ENCODE peak calls at places on chromosomes 11 and 22, in seven cellular contexts. R is heart right ventricle, D is cardiac muscle cell, I is progenitor cell of endocrine pancreas, L is transverse colon, Z is AG09309, Y is brain microvascular endothelial cell. H is an unnamed sample.

GRCh38 chr11:28529540-28530410 is 421.6 kb downstream of the METTL15 start:
- DNase-seq in R (no peak), I (no peak), Z (peak; percentile 47), L (no peak), D (peak; percentile 70), Y (peak; percentile 51), H (no peak)

GRCh38 chr22:17576475-17576874 is 13.2 kb downstream of the SLC25A18 start:
- DNase-seq in L (no peak), Z (peak; percentile 87), Y (peak; percentile 50), D (no peak), R (no peak), I (no peak), H (no peak)

GRCh38 chr22:37661160-37661924 is 2.8 kb downstream of the PDXP start:
- DNase-seq in Z (no peak), D (peak; percentile 59), R (no peak), I (no peak), L (no peak), Y (peak; percentile 60), H (no peak)

GRCh38 chr11:80462211-80462610 is 1021.4 kb upstream of the TENM4 start:
- DNase-seq in Y (peak; percentile 78), Z (no peak), D (no peak), L (no peak), I (no peak), R (no peak), H (no peak)

GRCh38 chr11:11211186-11211585 is 141.9 kb downstream of the CSNK2A3 start:
- DNase-seq in R (no peak), Z (no peak), L (no peak), Y (no peak), I (no peak), D (no peak), H (no peak)

GRCh38 chr11:41281131-41281742 is 178.2 kb downstream of the LRRC4C start:
- DNase-seq in L (no peak), D (peak; percentile 11), I (no peak), R (no peak), Z (peak; percentile 7), Y (peak; percentile 50), H (no peak)

GRCh38 chr11:6627762-6628241 is 8.6 kb upstream of the TPP1 start:
- DNase-seq in I (no peak), R (no peak), Y (no peak), Z (no peak), L (no peak), D (no peak), H (no peak)

GRCh38 chr22:36982136-36982535 is 37.1 kb downstream of the TST start:
- DNase-seq in R (no peak), Y (no peak), I (no peak), D (no peak), Z (no peak), L (no peak), H (no peak)

GRCh38 chr11:5922749-5923426 is 19.2 kb upstream of the OR56A3 start:
- DNase-seq in Y (peak; percentile 12), R (no peak), I (no peak), L (no peak), Z (no peak), D (no peak), H (no peak)

GRCh38 chr22:43853328-43853931 is 8.9 kb downstream of the SULT4A1 start:
- DNase-seq in R (no peak), D (no peak), Y (no peak), Z (no peak), L (no peak), I (no peak), H (no peak)

GRCh38 chr22:19522190-19522880 is 1.9 kb downstream of the CLDN5 start:
- DNase-seq in D (no peak), L (no peak), I (no peak), R (peak; percentile 71), Y (no peak), Z (no peak), H (no peak)

GRCh38 chr11:69269926-69270697 is 23.8 kb upstream of the MYEOV start:
- DNase-seq in D (no peak), R (no peak), I (no peak), Z (no peak), L (no peak), Y (no peak), H (no peak)

GRCh38 chr11:113985906-113986305 is 11.0 kb downstream of the HTR3A start:
- DNase-seq in Y (no peak), Z (no peak), R (no peak), L (no peak), D (no peak), I (no peak), H (no peak)

GRCh38 chr11:12258451-12258850 is 118.9 kb upstream of the PARVA start:
- DNase-seq in R (no peak), Y (peak; percentile 68), I (no peak), D (no peak), Z (no peak), L (no peak), H (no peak)

GRCh38 chr11:65745049-65745448 is 24.5 kb upstream of the RNASEH2C start:
- DNase-seq in Y (no peak), D (no peak), L (no peak), Z (no peak), R (no peak), I (no peak), H (no peak)

GRCh38 chr11:44955019-44955738 is 4.5 kb upstream of the TP53I11 start:
- DNase-seq in R (peak; percentile 44), I (no peak), Y (peak; percentile 67), D (no peak), Z (peak; percentile 37), L (peak; percentile 66), H (no peak)

GRCh38 chr11:57162179-57162898 is 19.4 kb upstream of the LRRC55 start:
- DNase-seq in D (no peak), Z (no peak), Y (no peak), R (no peak), L (no peak), I (no peak), H (no peak)

GRCh38 chr11:118437736-118438125 is 1.4 kb downstream of the KMT2A start:
- DNase-seq in R (peak; percentile 17), D (peak; percentile 38), L (peak; percentile 45), I (peak; percentile 50), Y (no peak), Z (no peak), H (no peak)

GRCh38 chr11:62464655-62465054 is 45.8 kb downstream of the SCGB1A1 start:
- DNase-seq in Y (no peak), R (no peak), Z (no peak), I (no peak), D (no peak), L (no peak), H (no peak)

GRCh38 chr11:69080361-69080973 is 31.7 kb downstream of the TPCN2 start:
- DNase-seq in L (no peak), I (no peak), Z (no peak), D (no peak), Y (peak; percentile 29), R (no peak), H (peak; percentile 19)

DNA sequence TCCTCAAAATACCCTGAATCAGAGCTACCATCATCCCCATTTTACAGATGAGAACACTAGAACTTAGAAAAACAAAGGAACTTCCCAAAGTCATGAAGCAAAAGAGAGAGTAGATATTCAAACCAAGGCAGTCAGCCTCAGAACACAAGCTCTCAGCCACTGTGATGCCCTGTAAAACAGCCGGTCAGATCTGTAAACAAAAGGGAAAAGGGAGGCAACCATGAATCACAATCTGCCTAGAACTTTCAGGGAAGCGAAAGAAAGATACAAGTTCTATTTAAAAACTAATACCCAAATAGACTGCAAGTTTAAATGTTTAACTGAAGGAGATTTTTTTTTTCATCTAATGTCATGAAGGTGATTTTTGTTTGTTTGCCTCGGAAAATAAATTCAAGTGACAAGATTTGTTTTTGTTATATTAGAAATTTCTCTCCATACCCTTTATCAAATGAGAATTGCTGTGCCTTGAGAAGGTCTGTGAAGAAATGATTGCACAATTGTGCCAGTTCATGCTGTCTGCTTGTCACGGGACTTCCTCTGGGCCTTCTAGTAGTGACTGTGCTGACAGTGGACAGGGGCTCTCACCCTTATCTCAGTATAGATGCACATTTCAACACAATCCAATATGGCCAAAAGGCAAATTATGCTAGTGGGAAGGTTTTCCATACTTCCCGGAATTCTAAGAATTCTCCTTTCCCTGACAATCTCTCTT is 11.7 kb downstream of the SAA1 start:
- DNase-seq in D (no peak), Z (no peak), I (no peak), Y (no peak), R (no peak), L (no peak), H (no peak)
- TF ChIP-seq CTCF in D (no peak), Z (no peak), I (no peak), Y (no peak), R (no peak), L (no peak), H (no peak)

GRCh38 chr22:23274891-23275694 is 94.8 kb downstream of the BCR start:
- DNase-seq in I (no peak), L (no peak), Y (no peak), Z (no peak), D (no peak), R (no peak), H (no peak)
- TF ChIP-seq CTCF in I (no peak), L (no peak), Y (no peak), Z (no peak), D (no peak), R (no peak), H (no peak)

DNA sequence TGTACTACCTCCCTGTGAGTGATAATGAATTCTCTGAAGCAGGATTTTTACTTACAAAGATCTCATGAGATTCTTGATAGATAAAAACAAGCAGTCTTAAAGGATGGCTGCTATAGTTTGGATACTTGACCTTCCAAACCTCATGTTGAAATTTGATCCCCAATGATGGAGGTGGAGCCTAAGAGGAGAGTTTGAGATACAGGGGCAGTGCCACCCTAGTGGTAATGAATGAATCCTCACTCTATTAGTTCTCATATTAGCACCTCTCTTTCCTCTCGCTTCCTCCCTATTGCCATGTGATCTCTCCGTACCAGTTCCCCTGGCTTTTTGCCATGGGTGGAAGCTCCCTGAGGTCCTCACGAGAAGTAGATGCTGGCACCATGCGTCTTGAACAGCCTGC is 37.9 kb upstream of the OR8B8 start:
- DNase-seq in Z (no peak), Y (no peak), I (no peak), D (no peak), R (no peak), L (no peak), H (no peak)
- TF ChIP-seq CTCF in Z (no peak), Y (no peak), I (no peak), D (no peak), R (no peak), L (no peak), H (no peak)

GRCh38 chr11:104254347-104254746 is 90.4 kb upstream of the PDGFD start:
- DNase-seq in L (no peak), Z (no peak), R (no peak), I (peak; percentile 13), D (peak; percentile 79), Y (peak; percentile 43), H (no peak)

GRCh38 chr11:104260456-104260855 is 96.5 kb upstream of the PDGFD start:
- DNase-seq in Y (no peak), Z (no peak), R (no peak), D (no peak), I (no peak), L (no peak), H (no peak)

GRCh38 chr11:104259121-104259610 is 95.2 kb upstream of the PDGFD start:
- DNase-seq in R (no peak), Y (no peak), Z (no peak), D (no peak), I (no peak), L (no peak), H (no peak)

DNA sequence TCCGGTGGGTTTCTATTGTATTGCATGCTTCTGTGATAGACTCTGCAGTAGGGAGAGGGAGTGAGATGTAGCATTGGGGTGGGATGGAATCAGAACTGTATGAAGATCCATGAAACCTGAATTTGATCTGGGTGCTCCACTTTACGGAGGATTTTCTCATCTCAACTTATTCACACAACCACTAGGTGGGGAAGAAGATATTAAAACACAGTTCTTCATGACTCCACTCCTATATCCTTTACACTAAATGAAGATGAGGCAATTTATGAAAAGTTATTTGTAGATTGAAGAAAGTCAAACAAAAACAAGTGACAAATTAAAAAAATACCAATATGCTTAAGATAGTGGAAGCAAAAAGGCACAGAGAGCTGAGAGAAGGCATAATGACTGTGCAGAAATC is 92.6 kb upstream of the PDGFD start:
- DNase-seq in R (no peak), Z (no peak), I (no peak), D (peak; percentile 10), Y (no peak), L (no peak), H (no peak)
- TF ChIP-seq CTCF in R (peak; percentile 35), Z (no peak), I (no peak), D (peak; percentile 35), Y (peak; percentile 37), L (no peak), H (no peak)

H was measured in CD8-positive, alpha-beta T cell.